ENCODE peak calls at places on chromosomes 4 and X, in six cellular contexts. N is gastrocnemius medialis; M is T-helper 17 cell; A is thoracic aorta; V is sciatic nerve; E is activated CD8-positive, alpha-beta T cell treated with anti-CD3 and anti-CD28 coated beads for 36 hours. Z is an unnamed sample.

GRCh38 chr4:25637581-25638220 is 17.9 kb upstream of the SLC34A2 start:
- ATAC-seq in E (no peak), N (no peak), M (no peak), A (no peak), V (no peak), Z (no peak)

GRCh38 chr4:8089862-8090261 is 68.8 kb downstream of the ABLIM2 start:
- ATAC-seq in M (no peak), N (peak; percentile 13), A (no peak), V (peak; percentile 33), E (no peak), Z (peak; percentile 25)

GRCh38 chr4:2516635-2517034 is 19.8 kb upstream of the FAM193A start:
- ATAC-seq in A (no peak), V (no peak), E (no peak), N (no peak), M (no peak), Z (no peak)

GRCh38 chrX:54776987-54777672 is 20.9 kb downstream of the ITIH6 start:
- ATAC-seq in M (no peak), E (peak; percentile 39), A (no peak), V (no peak), N (no peak), Z (no peak)

GRCh38 chr4:153521995-153522799 is 56.0 kb downstream of the TMEM131L start:
- ATAC-seq in N (no peak), E (peak; percentile 82), V (no peak), A (no peak), M (peak; percentile 69), Z (no peak)

GRCh38 chr4:183860726-183861125 is 44.4 kb upstream of the STOX2 start:
- ATAC-seq in V (no peak), A (no peak), M (no peak), N (no peak), E (no peak), Z (no peak)

GRCh38 chr4:184039963-184040383 is 134.9 kb downstream of the STOX2 start:
- ATAC-seq in V (peak; percentile 74), E (peak; percentile 97), N (no peak), M (no peak), A (no peak), Z (no peak)

GRCh38 chrX:119960639-119961038 is 17.1 kb upstream of the NKAP start:
- ATAC-seq in E (no peak), M (no peak), A (no peak), V (no peak), N (no peak), Z (no peak)

GRCh38 chr4:144705861-144706590 is 60.1 kb downstream of the HHIP start:
- ATAC-seq in M (no peak), V (no peak), E (no peak), A (no peak), N (no peak), Z (no peak)

GRCh38 chr4:119284876-119285611 is 36.9 kb downstream of the FABP2 start:
- ATAC-seq in V (peak; percentile 16), A (no peak), N (no peak), E (peak; percentile 45), M (no peak), Z (no peak)

GRCh38 chrX:101385026-101385684 is 836 bp downstream of the BTK start:
- ATAC-seq in E (no peak), A (no peak), M (no peak), V (no peak), N (no peak), Z (no peak)

GRCh38 chr4:111400736-111401135 is 744.5 kb upstream of the FAM241A start:
- ATAC-seq in N (peak; percentile 81), E (no peak), A (no peak), M (no peak), V (peak; percentile 50), Z (peak; percentile 25)

GRCh38 chr4:140568507-140569306 is at the start of gene UCP1:
- ATAC-seq in A (no peak), M (no peak), N (no peak), E (no peak), V (peak; percentile 43), Z (peak; percentile 48)

GRCh38 chrX:134026732-134027311 is 41.4 kb upstream of the GPC3 start:
- ATAC-seq in V (peak; percentile 76), A (no peak), N (no peak), E (peak; percentile 58), M (no peak), Z (peak; percentile 64)

GRCh38 chrX:69522052-69522451 is 17.9 kb downstream of the NALF2 start:
- ATAC-seq in E (no peak), N (no peak), V (no peak), M (no peak), A (no peak), Z (no peak)

GRCh38 chrX:43003204-43003565 is 225.2 kb upstream of the PPP1R2C start:
- ATAC-seq in M (no peak), E (no peak), V (no peak), N (no peak), A (no peak), Z (no peak)

GRCh38 chr4:38482696-38483095 is 181.3 kb upstream of the KLF3 start:
- ATAC-seq in A (no peak), V (no peak), E (no peak), M (peak; percentile 45), N (no peak), Z (no peak)

GRCh38 chrX:110310896-110311295 is 7.0 kb downstream of the AMMECR1 start:
- ATAC-seq in N (no peak), M (peak; percentile 99), V (no peak), A (no peak), E (peak; percentile 90), Z (no peak)

GRCh38 chrX:2766921-2767320 is 15.1 kb downstream of the XG start:
- ATAC-seq in E (no peak), N (no peak), M (no peak), A (no peak), V (no peak), Z (no peak)

GRCh38 chr4:154569028-154569427 is 6.2 kb downstream of the FGB start:
- ATAC-seq in E (no peak), M (no peak), V (no peak), N (no peak), A (no peak), Z (no peak)

GRCh38 chr4:184238072-184238743 is 20.5 kb upstream of the ENPP6 start:
- ATAC-seq in A (no peak), M (no peak), V (no peak), E (peak; percentile 7), N (no peak), Z (no peak)

GRCh38 chr4:26088433-26088928 is 174.5 kb downstream of the SMIM20 start:
- ATAC-seq in V (peak; percentile 69), M (peak; percentile 90), A (peak; percentile 64), E (peak; percentile 82), N (peak; percentile 66), Z (peak; percentile 73)

GRCh38 chrX:109939498-109939897 is 63.4 kb upstream of the TMEM164 start:
- ATAC-seq in E (no peak), M (no peak), A (no peak), V (no peak), N (peak; percentile 68), Z (no peak)

GRCh38 chr4:33160126-33160525 is 2440.0 kb downstream of the PCDH7 start:
- ATAC-seq in V (no peak), N (no peak), A (no peak), E (no peak), M (no peak), Z (no peak)

GRCh38 chr4:158079661-158080060 is 93.2 kb downstream of the GASK1B start:
- ATAC-seq in N (peak; percentile 50), E (no peak), M (no peak), V (peak; percentile 70), A (no peak), Z (peak; percentile 36)

GRCh38 chr4:150021483-150021882 is 56.8 kb upstream of the DCLK2 start:
- ATAC-seq in V (no peak), A (no peak), N (no peak), E (no peak), M (no peak), Z (no peak)

GRCh38 chr4:77695769-77696168 is 90.1 kb downstream of the CXCL13 start:
- ATAC-seq in E (no peak), N (no peak), A (no peak), M (no peak), V (no peak), Z (no peak)

GRCh38 chr4:7988437-7988836 is 48.8 kb upstream of the AFAP1 start:
- ATAC-seq in N (no peak), M (no peak), A (no peak), E (no peak), V (no peak), Z (no peak)

GRCh38 chr4:162232349-162232748 is 68.5 kb upstream of the FSTL5 start:
- ATAC-seq in V (no peak), M (no peak), A (no peak), N (no peak), E (no peak), Z (no peak)

GRCh38 chrX:20181563-20182329 is 40.1 kb upstream of the EIF1AX start:
- ATAC-seq in N (no peak), V (no peak), A (no peak), M (peak; percentile 32), E (peak; percentile 66), Z (no peak)

GRCh38 chr4:8475751-8476575 is 35.4 kb downstream of the TRMT44 start:
- ATAC-seq in N (no peak), E (no peak), V (no peak), A (no peak), M (no peak), Z (no peak)

GRCh38 chr4:7973545-7973981 is 33.9 kb upstream of the AFAP1 start:
- ATAC-seq in V (no peak), E (no peak), N (no peak), M (no peak), A (no peak), Z (no peak)

GRCh38 chrX:26747877-26748276 is 531.9 kb downstream of the MAGEB5 start:
- ATAC-seq in M (no peak), A (no peak), V (no peak), N (no peak), E (no peak), Z (no peak)

GRCh38 chrX:20980426-20980825 is 393.8 kb upstream of the CNKSR2 start:
- ATAC-seq in N (no peak), V (no peak), M (no peak), A (no peak), E (no peak), Z (no peak)

GRCh38 chrX:39984191-39984956 is 113.4 kb downstream of the BCOR start:
- ATAC-seq in M (no peak), E (no peak), N (no peak), V (peak; percentile 85), A (no peak), Z (peak; percentile 39)